ENCODE peak calls at places on chromosomes 5 and 9, in seven cellular contexts. One of them, this sample, is unnamed.

GRCh38 chr5:71872465-71872864 is 153.4 kb downstream of the CARTPT start:
- DNase-seq in left colon: no peak
- DNase-seq in neural crest cell: no peak
- DNase-seq in NCI-H1417 treated with DMSO at 0.1 percent for 48 hours: no peak
- DNase-seq in OCI-LY7: no peak
- DNase-seq in AG08396: no peak
- DNase-seq in GM10248: no peak
- DNase-seq in this sample: no peak

GRCh38 chr5:150774145-150774544 is 4.4 kb upstream of the SMIM3 start:
- DNase-seq in GM10248: no peak
- DNase-seq in left colon: no peak
- DNase-seq in NCI-H1417 treated with DMSO at 0.1 percent for 48 hours: no peak
- DNase-seq in AG08396: peak
- DNase-seq in neural crest cell: no peak
- DNase-seq in OCI-LY7: no peak
- DNase-seq in this sample: no peak

GRCh38 chr5:10310073-10310779 is 2.5 kb upstream of the CMBL start:
- DNase-seq in GM10248: no peak
- DNase-seq in NCI-H1417 treated with DMSO at 0.1 percent for 48 hours: no peak
- DNase-seq in neural crest cell: no peak
- DNase-seq in OCI-LY7: no peak
- DNase-seq in AG08396: no peak
- DNase-seq in left colon: peak
- DNase-seq in this sample: no peak

GRCh38 chr5:2205596-2205995 is 322.9 kb upstream of the IRX4 start:
- DNase-seq in AG08396: no peak
- DNase-seq in neural crest cell: no peak
- DNase-seq in NCI-H1417 treated with DMSO at 0.1 percent for 48 hours: no peak
- DNase-seq in GM10248: no peak
- DNase-seq in OCI-LY7: no peak
- DNase-seq in left colon: no peak
- DNase-seq in this sample: no peak

GRCh38 chr9:133238272-133238850 is 29.3 kb upstream of the OBP2B start:
- DNase-seq in NCI-H1417 treated with DMSO at 0.1 percent for 48 hours: no peak
- DNase-seq in OCI-LY7: no peak
- DNase-seq in GM10248: no peak
- DNase-seq in left colon: peak
- DNase-seq in AG08396: peak
- DNase-seq in neural crest cell: peak
- DNase-seq in this sample: peak

GRCh38 chr5:32767948-32768427 is 56.9 kb downstream of the NPR3 start:
- DNase-seq in OCI-LY7: no peak
- DNase-seq in neural crest cell: no peak
- DNase-seq in AG08396: peak
- DNase-seq in left colon: no peak
- DNase-seq in NCI-H1417 treated with DMSO at 0.1 percent for 48 hours: no peak
- DNase-seq in GM10248: no peak
- DNase-seq in this sample: no peak

GRCh38 chr9:125747053-125747764 is at the start of gene PBX3:
- DNase-seq in NCI-H1417 treated with DMSO at 0.1 percent for 48 hours: no peak
- DNase-seq in neural crest cell: peak
- DNase-seq in AG08396: peak
- DNase-seq in left colon: peak
- DNase-seq in OCI-LY7: peak
- DNase-seq in GM10248: peak
- DNase-seq in this sample: peak

GRCh38 chr9:86795861-86796497 is 151.3 kb downstream of the GAS1 start:
- DNase-seq in left colon: peak
- DNase-seq in NCI-H1417 treated with DMSO at 0.1 percent for 48 hours: no peak
- DNase-seq in GM10248: no peak
- DNase-seq in neural crest cell: no peak
- DNase-seq in OCI-LY7: no peak
- DNase-seq in AG08396: peak
- DNase-seq in this sample: no peak

GRCh38 chr5:1763548-1763911 is 36.1 kb downstream of the MRPL36 start:
- DNase-seq in neural crest cell: peak
- DNase-seq in OCI-LY7: peak
- DNase-seq in NCI-H1417 treated with DMSO at 0.1 percent for 48 hours: no peak
- DNase-seq in AG08396: peak
- DNase-seq in GM10248: peak
- DNase-seq in left colon: peak
- DNase-seq in this sample: peak

GRCh38 chr5:139138790-139139189 is 59.4 kb downstream of the SIL1 start:
- DNase-seq in GM10248: no peak
- DNase-seq in left colon: no peak
- DNase-seq in NCI-H1417 treated with DMSO at 0.1 percent for 48 hours: no peak
- DNase-seq in OCI-LY7: no peak
- DNase-seq in neural crest cell: no peak
- DNase-seq in AG08396: peak
- DNase-seq in this sample: peak

GRCh38 chr5:154479944-154480750 is 2.1 kb upstream of the HAND1 start:
- DNase-seq in neural crest cell: no peak
- DNase-seq in left colon: no peak
- DNase-seq in OCI-LY7: no peak
- DNase-seq in NCI-H1417 treated with DMSO at 0.1 percent for 48 hours: no peak
- DNase-seq in AG08396: no peak
- DNase-seq in GM10248: peak
- DNase-seq in this sample: peak

GRCh38 chr5:161391724-161392123 is 154.8 kb downstream of the GABRB2 start:
- DNase-seq in GM10248: no peak
- DNase-seq in OCI-LY7: no peak
- DNase-seq in AG08396: no peak
- DNase-seq in NCI-H1417 treated with DMSO at 0.1 percent for 48 hours: no peak
- DNase-seq in neural crest cell: no peak
- DNase-seq in left colon: no peak
- DNase-seq in this sample: no peak

GRCh38 chr5:108122701-108123100 is 259.2 kb downstream of the FBXL17 start:
- DNase-seq in GM10248: no peak
- DNase-seq in AG08396: no peak
- DNase-seq in OCI-LY7: no peak
- DNase-seq in neural crest cell: no peak
- DNase-seq in left colon: no peak
- DNase-seq in NCI-H1417 treated with DMSO at 0.1 percent for 48 hours: no peak
- DNase-seq in this sample: peak

GRCh38 chr9:72509635-72510034 is 11.8 kb upstream of the TMC1 start:
- DNase-seq in neural crest cell: no peak
- DNase-seq in left colon: no peak
- DNase-seq in AG08396: no peak
- DNase-seq in GM10248: peak
- DNase-seq in OCI-LY7: no peak
- DNase-seq in NCI-H1417 treated with DMSO at 0.1 percent for 48 hours: no peak
- DNase-seq in this sample: no peak

GRCh38 chr9:112624711-112625707 is 92.9 kb downstream of the INIP start:
- DNase-seq in AG08396: no peak
- DNase-seq in GM10248: no peak
- DNase-seq in OCI-LY7: no peak
- DNase-seq in neural crest cell: no peak
- DNase-seq in left colon: no peak
- DNase-seq in NCI-H1417 treated with DMSO at 0.1 percent for 48 hours: no peak
- DNase-seq in this sample: no peak

GRCh38 chr5:140821375-140822280 is at the start of gene PCDHA5:
- DNase-seq in AG08396: peak
- DNase-seq in GM10248: no peak
- DNase-seq in left colon: no peak
- DNase-seq in NCI-H1417 treated with DMSO at 0.1 percent for 48 hours: no peak
- DNase-seq in neural crest cell: no peak
- DNase-seq in OCI-LY7: peak
- DNase-seq in this sample: no peak

GRCh38 chr5:81506900-81507588 is 113.1 kb upstream of the ACOT12 start:
- DNase-seq in OCI-LY7: peak
- DNase-seq in AG08396: peak
- DNase-seq in neural crest cell: peak
- DNase-seq in GM10248: peak
- DNase-seq in left colon: peak
- DNase-seq in NCI-H1417 treated with DMSO at 0.1 percent for 48 hours: peak
- DNase-seq in this sample: peak

GRCh38 chr5:73448072-73448432 is 525 bp downstream of the FOXD1 start:
- DNase-seq in neural crest cell: peak
- DNase-seq in AG08396: no peak
- DNase-seq in NCI-H1417 treated with DMSO at 0.1 percent for 48 hours: no peak
- DNase-seq in left colon: no peak
- DNase-seq in OCI-LY7: peak
- DNase-seq in GM10248: no peak
- DNase-seq in this sample: no peak

GRCh38 chr9:87675906-87676515 is 49.9 kb upstream of the CTSL start:
- DNase-seq in GM10248: no peak
- DNase-seq in NCI-H1417 treated with DMSO at 0.1 percent for 48 hours: no peak
- DNase-seq in AG08396: no peak
- DNase-seq in OCI-LY7: no peak
- DNase-seq in left colon: no peak
- DNase-seq in neural crest cell: no peak
- DNase-seq in this sample: no peak

GRCh38 chr5:160514866-160515265 is 93.2 kb downstream of the PTTG1 start:
- DNase-seq in neural crest cell: no peak
- DNase-seq in OCI-LY7: no peak
- DNase-seq in NCI-H1417 treated with DMSO at 0.1 percent for 48 hours: no peak
- DNase-seq in GM10248: no peak
- DNase-seq in AG08396: no peak
- DNase-seq in left colon: no peak
- DNase-seq in this sample: no peak

GRCh38 chr5:130000460-130000859 is 96.2 kb downstream of the CHSY3 start:
- DNase-seq in OCI-LY7: no peak
- DNase-seq in NCI-H1417 treated with DMSO at 0.1 percent for 48 hours: no peak
- DNase-seq in left colon: no peak
- DNase-seq in GM10248: no peak
- DNase-seq in AG08396: no peak
- DNase-seq in neural crest cell: no peak
- DNase-seq in this sample: no peak